ENCODE peak calls at places on chromosomes 12 and 14, in six cellular contexts. M is IMR-90, Z is bronchial epithelial cell, T is Calu3, O is fibroblast of lung, D is neural crest cell. W is an unnamed sample.

GRCh38 chr12:65867428-65867827 is 43.1 kb downstream of the HMGA2 start:
- DNase-seq in O (peak; percentile 81), T (no peak), Z (peak; percentile 96), M (peak; percentile 90), D (no peak), W (no peak)

GRCh38 chr12:103114296-103115055 is 157.0 kb downstream of the ASCL1 start:
- DNase-seq in M (no peak), T (no peak), O (no peak), D (no peak), Z (peak; percentile 23), W (no peak)

GRCh38 chr12:86838264-86838663 is 582.1 kb upstream of the MGAT4C start:
- DNase-seq in D (no peak), M (no peak), T (no peak), O (no peak), Z (no peak), W (no peak)

GRCh38 chr12:93776581-93777018 is 99.4 kb downstream of the CRADD start:
- DNase-seq in M (peak; percentile 93), O (peak; percentile 92), T (no peak), Z (no peak), D (no peak), W (no peak)

GRCh38 chr12:68481181-68481941 is 129.3 kb upstream of the RAP1B start:
- DNase-seq in T (no peak), O (no peak), Z (no peak), M (peak; percentile 15), D (no peak), W (no peak)

GRCh38 chr12:64890873-64891468 is 66.5 kb downstream of the TBC1D30 start:
- DNase-seq in D (no peak), T (peak; percentile 19), Z (peak; percentile 67), M (peak; percentile 70), O (peak; percentile 77), W (no peak)

GRCh38 chr14:83425138-83425537 is 1891.5 kb upstream of the SEL1L start:
- DNase-seq in Z (peak; percentile 53), O (peak; percentile 32), M (peak; percentile 42), T (no peak), D (no peak), W (no peak)

GRCh38 chr14:64937821-64938193 is 4.7 kb downstream of the GPX2 start:
- DNase-seq in M (peak; percentile 15), O (no peak), D (no peak), Z (no peak), T (no peak), W (no peak)

GRCh38 chr14:103434868-103435442 is 49.7 kb downstream of the MARK3 start:
- DNase-seq in O (no peak), T (no peak), D (no peak), M (no peak), Z (no peak), W (no peak)

GRCh38 chr12:104958946-104959841 is 1.1 kb upstream of the SLC41A2 start:
- DNase-seq in T (no peak), Z (peak; percentile 42), D (no peak), M (peak; percentile 51), O (peak; percentile 80), W (no peak)

GRCh38 chr14:102927346-102927877 is 4.9 kb downstream of the AMN start:
- DNase-seq in M (no peak), T (peak; percentile 82), D (no peak), Z (peak; percentile 72), O (no peak), W (no peak)

GRCh38 chr12:6927379-6927991 is at the start of gene ATN1:
- DNase-seq in Z (no peak), M (peak; percentile 78), T (peak; percentile 71), D (peak; percentile 57), O (peak; percentile 87), W (peak; percentile 91)

GRCh38 chr14:88333036-88333435 is 10.0 kb upstream of the KCNK10 start:
- DNase-seq in O (no peak), Z (no peak), M (no peak), T (no peak), D (no peak), W (no peak)

GRCh38 chr12:108457006-108457733 is 57.9 kb upstream of the FICD start:
- DNase-seq in Z (peak; percentile 52), O (peak; percentile 36), D (peak; percentile 5), M (peak; percentile 34), T (peak; percentile 12), W (no peak)

GRCh38 chr12:127145929-127146789 is 1120.8 kb upstream of the TMEM132C start:
- DNase-seq in M (peak; percentile 15), T (no peak), O (peak; percentile 50), D (no peak), Z (peak; percentile 40), W (no peak)

GRCh38 chr12:50325890-50326391 is 42.6 kb upstream of the LIMA1 start:
- DNase-seq in Z (peak; percentile 38), T (peak; percentile 17), O (peak; percentile 54), M (no peak), D (no peak), W (no peak)

GRCh38 chr14:61552196-61552595 is 143.1 kb upstream of the HIF1A start:
- DNase-seq in O (no peak), M (no peak), D (no peak), T (no peak), Z (no peak), W (no peak)

GRCh38 chr12:77377622-77378021 is 312.3 kb upstream of the E2F7 start:
- DNase-seq in O (no peak), T (no peak), D (no peak), Z (no peak), M (no peak), W (no peak)

GRCh38 chr14:26404927-26405326 is 192.9 kb downstream of the NOVA1 start:
- DNase-seq in T (no peak), O (no peak), Z (no peak), M (no peak), D (no peak), W (no peak)

GRCh38 chr14:47149326-47149725 is 497.7 kb upstream of the RPL10L start:
- DNase-seq in D (no peak), M (no peak), O (no peak), T (no peak), Z (peak; percentile 2), W (no peak)

GRCh38 chr12:130835011-130835410 is 4.0 kb downstream of the STX2 start:
- DNase-seq in T (no peak), D (no peak), Z (no peak), O (no peak), M (no peak), W (no peak)

GRCh38 chr14:64324461-64325255 is 30.5 kb upstream of the ESR2 start:
- DNase-seq in O (peak; percentile 57), M (peak; percentile 56), D (no peak), Z (peak; percentile 52), T (no peak), W (no peak)

GRCh38 chr12:24630446-24630845 is 318.5 kb downstream of the BCAT1 start:
- DNase-seq in D (no peak), O (no peak), T (no peak), M (no peak), Z (no peak), W (no peak)
- TF ChIP-seq CTCF in D (no peak), O (no peak), T (no peak), M (no peak), Z (peak; percentile 3), W (peak; percentile 23)

DNA sequence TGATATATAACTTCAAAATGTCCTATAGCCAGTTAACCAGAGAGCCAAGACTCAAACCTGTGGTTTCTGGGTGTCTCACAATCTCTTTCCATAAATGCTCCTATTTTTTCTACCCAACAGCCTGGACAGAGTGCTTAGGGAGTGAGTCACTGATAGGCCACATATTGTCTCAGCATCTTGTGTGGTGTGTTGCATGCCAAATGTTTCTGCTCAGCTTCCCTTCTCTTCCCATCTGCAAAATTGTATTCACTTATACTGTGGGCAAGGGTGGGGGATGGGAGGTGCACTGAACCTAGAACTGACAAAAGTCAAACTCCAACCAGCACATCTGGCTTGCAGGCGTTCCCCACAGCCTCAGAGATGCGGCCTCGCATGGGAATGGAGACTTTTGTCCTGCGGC is 123.3 kb downstream of the KCNA5 start:
- DNase-seq in T (no peak), D (no peak), O (peak; percentile 91), M (peak; percentile 98), Z (peak; percentile 75), W (no peak)
- TF ChIP-seq CTCF in T (no peak), D (no peak), O (no peak), M (no peak), Z (no peak), W (no peak)

GRCh38 chr12:120257041-120257821 is 8.3 kb downstream of the PXN start:
- DNase-seq in M (peak; percentile 93), O (peak; percentile 93), T (peak; percentile 53), Z (peak; percentile 80), D (no peak), W (peak; percentile 83)

GRCh38 chr12:120249875-120250795 is 15.4 kb downstream of the PXN start:
- DNase-seq in D (no peak), O (no peak), M (no peak), T (no peak), Z (no peak), W (no peak)

GRCh38 chr12:120258323-120258896 is 7.1 kb downstream of the PXN start:
- DNase-seq in Z (no peak), O (no peak), T (no peak), M (no peak), D (no peak), W (no peak)

GRCh38 chr12:120252071-120252906 is 13.2 kb downstream of the PXN start:
- DNase-seq in D (no peak), M (no peak), O (no peak), T (no peak), Z (no peak), W (no peak)

DNA sequence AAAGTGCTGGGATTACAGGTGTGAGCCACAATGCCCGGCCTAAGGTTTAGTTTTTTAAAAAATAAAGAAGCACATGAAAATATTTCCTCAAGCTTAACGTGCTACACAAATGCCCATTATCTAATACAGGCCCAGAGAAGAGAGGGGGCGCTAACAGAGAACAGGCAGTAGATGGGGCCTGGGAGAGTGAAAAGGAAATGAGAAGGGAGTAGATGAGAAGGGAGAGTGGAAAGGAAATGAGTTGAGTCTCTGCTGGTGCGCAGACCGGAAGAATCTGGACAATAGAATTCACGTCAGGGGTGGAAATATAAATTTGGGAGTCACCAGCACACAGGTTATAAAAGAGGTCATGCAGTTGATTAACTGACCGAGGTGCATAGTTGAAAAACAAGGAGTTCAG is 10.7 kb downstream of the PXN start:
- DNase-seq in T (no peak), Z (no peak), D (no peak), O (no peak), M (no peak), W (no peak)
- TF ChIP-seq CTCF in T (no peak), Z (no peak), D (no peak), O (no peak), M (no peak), W (no peak)

DNA sequence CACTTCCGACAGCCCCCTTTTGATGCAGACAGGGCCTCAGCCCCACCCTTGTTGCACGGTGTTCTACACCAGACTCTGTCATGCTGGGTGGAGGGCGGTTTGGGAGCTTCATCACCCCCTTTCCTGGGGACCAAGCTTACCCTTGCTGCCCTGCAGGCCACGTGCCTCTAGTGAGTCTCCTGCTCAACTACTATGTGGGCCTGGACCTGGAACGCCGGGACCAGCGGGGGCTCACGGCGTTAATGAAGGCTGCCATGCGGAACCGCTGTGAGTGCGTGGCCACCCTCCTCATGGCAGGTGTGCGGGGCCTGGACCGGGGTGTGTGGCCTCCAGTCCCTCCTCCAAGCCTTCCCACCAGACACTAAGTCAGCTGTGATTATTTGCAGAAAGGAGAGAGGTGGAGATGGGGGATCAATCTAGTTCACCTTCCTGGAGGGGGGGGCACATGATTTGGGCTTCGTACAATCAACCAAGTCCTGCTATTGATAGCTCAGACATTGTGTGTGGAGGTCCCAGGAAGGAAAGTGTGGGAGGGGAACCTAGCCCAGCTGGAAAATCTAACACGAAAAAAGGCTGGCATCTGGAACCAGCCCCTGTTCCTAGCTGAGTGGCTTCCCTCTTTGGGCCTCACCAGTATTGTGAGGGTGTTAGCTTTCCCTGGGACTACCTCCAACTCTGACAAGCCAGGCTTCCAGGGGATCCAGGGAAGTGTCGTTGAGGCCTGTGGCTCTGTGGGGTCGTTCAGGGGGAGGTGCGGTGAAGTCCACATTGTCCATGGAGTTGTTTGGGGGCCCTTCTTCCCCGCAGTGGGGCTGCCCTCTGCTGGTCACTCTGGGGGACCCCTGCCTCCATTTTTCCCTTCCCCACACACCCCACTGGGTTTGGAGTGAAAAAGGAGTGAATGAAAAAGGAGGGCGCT is 1.6 kb downstream of the ANKRD33 start:
- DNase-seq in M (no peak), Z (no peak), T (no peak), D (no peak), O (peak; percentile 26), W (no peak)
- TF ChIP-seq CTCF in M (peak; percentile 31), Z (no peak), T (no peak), D (peak; percentile 26), O (peak; percentile 33), W (no peak)